ENCODE peak calls at places on chromosomes 11 and 22, in five cellular contexts. D is GM06990; F is epithelial cell of esophagus; U is CD8-positive, alpha-beta T cell; E is fibroblast of lung. Z is an unnamed sample.

GRCh38 chr11:133836076-133836548 is 9.2 kb downstream of the SPATA19 start:
- DNase-seq in U (no peak), F (no peak), D (no peak), E (no peak), Z (no peak)

GRCh38 chr11:34028407-34028804 is 23.1 kb upstream of the CAPRIN1 start:
- DNase-seq in D (no peak), E (peak; percentile 20), U (no peak), F (peak; percentile 8), Z (peak; percentile 86)

GRCh38 chr11:57323503-57324153 is 1.1 kb downstream of the TNKS1BP1 start:
- DNase-seq in F (peak; percentile 40), D (no peak), U (no peak), E (peak; percentile 30), Z (peak; percentile 50)

GRCh38 chr11:63840356-63841060 is 1.6 kb downstream of the MARK2 start:
- DNase-seq in D (no peak), E (no peak), F (no peak), U (no peak), Z (peak; percentile 9)

GRCh38 chr11:70415176-70415575 is 16.8 kb downstream of the CTTN start:
- DNase-seq in D (no peak), E (peak; percentile 94), U (no peak), F (no peak), Z (peak; percentile 46)

GRCh38 chr22:31579835-31580242 is 82.2 kb downstream of the PISD start:
- DNase-seq in F (no peak), E (no peak), D (no peak), U (no peak), Z (no peak)

GRCh38 chr22:47175761-47176359 is 413.4 kb downstream of the TBC1D22A start:
- DNase-seq in U (no peak), D (peak; percentile 0), E (no peak), F (no peak), Z (no peak)

GRCh38 chr22:24926849-24927579 is 19.5 kb downstream of the LHFPL7 start:
- DNase-seq in F (peak; percentile 34), E (peak; percentile 36), U (no peak), D (no peak), Z (peak; percentile 36)

GRCh38 chr11:45737056-45737455 is 67.9 kb upstream of the SLC35C1 start:
- DNase-seq in E (peak; percentile 45), D (no peak), U (no peak), F (peak; percentile 93), Z (peak; percentile 5)

GRCh38 chr11:8913961-8914660 is 3.1 kb downstream of the AKIP1 start:
- DNase-seq in E (peak; percentile 54), D (no peak), F (peak; percentile 41), U (peak; percentile 42), Z (peak; percentile 47)

GRCh38 chr11:606245-606644 is 9.5 kb downstream of the IRF7 start:
- DNase-seq in D (no peak), U (no peak), F (peak; percentile 66), E (peak; percentile 72), Z (peak; percentile 43)

GRCh38 chr11:65895482-65895981 is 4.7 kb downstream of the FOSL1 start:
- DNase-seq in E (no peak), D (no peak), F (no peak), U (no peak), Z (no peak)
- H3K4me3 ChIP-seq in E (no peak overlapping the region), D (no peak overlapping the region), F (no peak overlapping the region), U (no peak overlapping the region), Z (no peak overlapping the region)

GRCh38 chr11:36115378-36115801 is 171.5 kb downstream of the LDLRAD3 start:
- DNase-seq in F (no peak), U (no peak), E (no peak), D (no peak), Z (no peak)
- TF ChIP-seq CTCF in F (no peak), U (no peak), E (no peak), D (no peak), Z (no peak)

GRCh38 chr11:27505781-27506180 is 788 bp downstream of the LIN7C start:
- DNase-seq in D (no peak), E (peak; percentile 52), U (no peak), F (no peak), Z (peak; percentile 46)

GRCh38 chr11:27506200-27507182 is at the start of gene LIN7C:
- DNase-seq in D (peak; percentile 91), U (peak; percentile 94), F (peak; percentile 96), E (peak; percentile 90), Z (peak; percentile 94)

GRCh38 chr11:27509953-27510352 is 3.4 kb upstream of the LIN7C start:
- DNase-seq in E (no peak), F (no peak), U (no peak), D (no peak), Z (no peak)

GRCh38 chr11:27512238-27512637 is 5.7 kb upstream of the LIN7C start:
- DNase-seq in F (no peak), U (no peak), D (no peak), E (no peak), Z (no peak)

DNA sequence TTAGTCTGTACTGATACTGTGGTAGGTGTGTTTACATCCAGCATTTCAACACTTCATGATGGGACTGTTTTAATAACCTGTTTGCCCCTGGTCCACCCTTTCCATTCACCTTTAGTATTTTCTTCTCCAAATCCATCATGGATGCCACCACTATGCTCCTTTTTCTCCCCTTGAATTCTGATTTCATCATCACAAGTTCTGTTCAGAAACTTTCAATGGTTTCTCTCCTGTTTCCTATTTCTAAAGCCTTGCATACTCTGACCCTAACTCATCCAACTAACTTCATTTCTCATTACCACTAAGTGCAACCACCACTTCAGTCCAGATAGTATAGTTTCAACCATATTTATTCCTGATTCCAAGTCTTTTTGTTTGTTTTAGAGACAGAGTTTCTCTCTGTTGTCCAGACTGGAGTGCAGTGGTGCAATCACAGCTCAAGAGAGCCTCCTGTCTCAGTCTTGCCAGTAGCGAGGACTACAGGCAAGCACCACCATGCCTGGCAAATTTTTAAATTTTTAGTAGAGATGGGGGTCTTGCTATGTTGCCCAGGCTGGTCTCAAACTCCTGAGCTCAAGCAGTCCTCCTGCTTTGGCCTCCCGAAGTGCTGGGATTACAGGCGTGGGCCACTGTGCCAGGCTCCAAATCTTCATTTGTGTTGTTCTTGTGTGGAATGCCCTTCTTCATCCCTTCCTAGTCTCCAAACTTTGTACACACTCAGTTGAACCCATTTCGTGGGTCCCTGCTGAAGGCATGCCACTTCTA is 1.2 kb upstream of the LIN7C start:
- DNase-seq in D (no peak), U (no peak), E (no peak), F (no peak), Z (no peak)
- H3K4me3 ChIP-seq in D (peak overlapping the region; percentile 84), U (peak overlapping the region; percentile 71), E (peak overlapping the region; percentile 100), F (peak overlapping the region; percentile 96), Z (peak overlapping the region; percentile 99)

GRCh38 chr11:128599729-128600128 is 12.4 kb upstream of the ETS1 start:
- DNase-seq in F (peak; percentile 64), E (peak; percentile 50), D (no peak), U (no peak), Z (no peak)

GRCh38 chr11:128604723-128605122 is 17.4 kb upstream of the ETS1 start:
- DNase-seq in E (no peak), D (no peak), U (no peak), F (no peak), Z (no peak)

GRCh38 chr11:128603003-128603715 is 15.8 kb upstream of the ETS1 start:
- DNase-seq in D (no peak), U (no peak), E (no peak), F (no peak), Z (no peak)

GRCh38 chr11:128607819-128608218 is 20.5 kb upstream of the ETS1 start:
- DNase-seq in U (no peak), D (no peak), F (no peak), E (no peak), Z (no peak)

DNA sequence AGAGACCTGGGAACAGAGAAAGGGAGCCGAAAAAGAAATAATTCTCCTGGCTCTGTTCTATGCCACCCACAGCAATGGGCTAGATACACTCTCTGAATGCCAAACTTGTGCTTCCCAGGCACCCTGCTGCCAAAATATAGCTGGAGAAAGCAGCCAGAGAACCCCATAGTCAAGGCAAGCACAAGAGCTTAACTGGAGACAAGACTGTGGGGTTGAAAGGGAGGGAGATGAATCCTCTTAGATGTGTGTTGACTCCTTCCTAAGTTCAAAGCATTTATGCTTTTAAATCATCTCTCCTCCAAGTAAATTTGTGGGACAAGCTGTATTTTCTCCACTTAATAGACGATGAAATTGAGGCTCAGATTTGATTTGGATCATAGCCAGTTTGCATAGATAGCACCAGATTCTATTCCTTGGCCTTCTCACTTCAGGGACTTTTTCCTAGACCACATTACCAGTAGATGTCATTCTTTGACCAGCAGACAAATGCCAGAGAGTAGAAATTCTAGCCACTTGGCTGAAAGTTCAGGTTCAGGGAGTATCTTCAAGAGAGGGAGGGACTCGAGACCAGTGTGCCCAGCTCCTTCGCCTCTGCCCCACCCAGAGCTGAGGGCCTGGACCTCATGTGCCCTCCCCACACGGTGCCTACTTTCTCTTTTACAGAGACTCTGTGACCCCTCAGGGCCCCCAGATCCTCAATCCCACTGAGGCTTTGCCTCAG is 16.6 kb upstream of the ETS1 start:
- DNase-seq in E (no peak), F (no peak), D (no peak), U (no peak), Z (peak; percentile 37)
- TF ChIP-seq CTCF in E (no peak), F (no peak), D (peak; percentile 25), U (no peak), Z (no peak)

GRCh38 chr11:96267490-96268010 is 75.4 kb downstream of the MAML2 start:
- DNase-seq in E (no peak), D (peak; percentile 71), F (peak; percentile 26), U (peak; percentile 22), Z (no peak)
- H3K4me3 ChIP-seq in E (no peak overlapping the region), D (peak overlapping the region; percentile 15), F (no peak overlapping the region), U (peak overlapping the region; percentile 7), Z (no peak overlapping the region)

DNA sequence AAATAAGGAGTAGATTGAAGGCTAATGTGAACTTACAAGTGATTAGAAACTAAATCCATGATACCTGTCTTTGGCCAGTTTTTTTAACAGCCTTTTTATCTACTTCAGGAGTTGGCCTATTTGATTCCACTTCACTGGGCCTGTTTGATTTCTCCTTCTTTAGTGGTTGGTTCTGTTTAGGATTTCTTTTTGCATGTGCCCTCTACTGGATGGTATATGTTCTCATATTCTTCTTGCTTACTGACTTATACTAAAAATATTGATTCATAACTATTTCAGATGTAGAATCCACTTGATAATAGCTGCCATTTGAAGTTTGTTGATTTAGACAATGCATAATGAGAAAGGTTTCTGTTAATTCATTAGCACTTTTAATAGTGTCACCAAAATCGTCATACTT is 53.9 kb downstream of the USP47 start:
- DNase-seq in U (no peak), E (no peak), D (no peak), F (peak; percentile 5), Z (peak; percentile 31)
- TF ChIP-seq CTCF in U (no peak), E (no peak), D (no peak), F (peak; percentile 10), Z (peak; percentile 34)

Z was measured in fibroblast of the aortic adventitia.